ENCODE peak calls at places on chromosomes 13 and 19, in eight cellular contexts. One of them, this sample, is unnamed.

GRCh38 chr19:45496349-45496953 is 396 bp downstream of the RTN2 start:
- DNase-seq in HTR-8/SVneo: no peak
- DNase-seq in left lung: peak
- DNase-seq in effector CD4-positive, alpha-beta T cell: no peak
- DNase-seq in activated CD8-positive, alpha-beta T cell treated with anti-CD3 and anti-CD28 coated beads for 36 hours: peak
- DNase-seq in neural crest cell: peak
- DNase-seq in substantia nigra: no peak
- DNase-seq in germinal center: peak
- DNase-seq in this sample: no peak

GRCh38 chr19:50432221-50432626 is 468 bp upstream of the MYBPC2 start:
- DNase-seq in HTR-8/SVneo: no peak
- DNase-seq in left lung: no peak
- DNase-seq in effector CD4-positive, alpha-beta T cell: no peak
- DNase-seq in activated CD8-positive, alpha-beta T cell treated with anti-CD3 and anti-CD28 coated beads for 36 hours: no peak
- DNase-seq in germinal center: no peak
- DNase-seq in neural crest cell: no peak
- DNase-seq in substantia nigra: no peak
- DNase-seq in this sample: no peak

GRCh38 chr19:19137556-19138109 is 645 bp downstream of the TMEM161A start:
- DNase-seq in effector CD4-positive, alpha-beta T cell: no peak
- DNase-seq in germinal center: no peak
- DNase-seq in neural crest cell: no peak
- DNase-seq in activated CD8-positive, alpha-beta T cell treated with anti-CD3 and anti-CD28 coated beads for 36 hours: no peak
- DNase-seq in left lung: no peak
- DNase-seq in HTR-8/SVneo: no peak
- DNase-seq in substantia nigra: no peak
- DNase-seq in this sample: no peak

GRCh38 chr19:51706296-51706695 is 13.2 kb downstream of the SPACA6 start:
- DNase-seq in germinal center: no peak
- DNase-seq in neural crest cell: no peak
- DNase-seq in activated CD8-positive, alpha-beta T cell treated with anti-CD3 and anti-CD28 coated beads for 36 hours: no peak
- DNase-seq in left lung: no peak
- DNase-seq in effector CD4-positive, alpha-beta T cell: no peak
- DNase-seq in HTR-8/SVneo: no peak
- DNase-seq in substantia nigra: no peak
- DNase-seq in this sample: no peak

GRCh38 chr13:34001357-34001756 is 183.4 kb downstream of the RFC3 start:
- DNase-seq in HTR-8/SVneo: no peak
- DNase-seq in neural crest cell: no peak
- DNase-seq in substantia nigra: no peak
- DNase-seq in activated CD8-positive, alpha-beta T cell treated with anti-CD3 and anti-CD28 coated beads for 36 hours: no peak
- DNase-seq in effector CD4-positive, alpha-beta T cell: no peak
- DNase-seq in germinal center: no peak
- DNase-seq in left lung: no peak
- DNase-seq in this sample: no peak

GRCh38 chr19:52398091-52398461 is 427 bp downstream of the ZNF528 start:
- DNase-seq in HTR-8/SVneo: no peak
- DNase-seq in activated CD8-positive, alpha-beta T cell treated with anti-CD3 and anti-CD28 coated beads for 36 hours: peak
- DNase-seq in germinal center: peak
- DNase-seq in neural crest cell: no peak
- DNase-seq in substantia nigra: no peak
- DNase-seq in left lung: no peak
- DNase-seq in effector CD4-positive, alpha-beta T cell: no peak
- DNase-seq in this sample: no peak

GRCh38 chr13:91381371-91381770 is 17.1 kb upstream of the GPC5 start:
- DNase-seq in neural crest cell: no peak
- DNase-seq in activated CD8-positive, alpha-beta T cell treated with anti-CD3 and anti-CD28 coated beads for 36 hours: no peak
- DNase-seq in left lung: no peak
- DNase-seq in effector CD4-positive, alpha-beta T cell: no peak
- DNase-seq in substantia nigra: no peak
- DNase-seq in HTR-8/SVneo: no peak
- DNase-seq in germinal center: no peak
- DNase-seq in this sample: no peak

GRCh38 chr19:31991984-31992655 is 353.3 kb upstream of the ZNF507 start:
- DNase-seq in neural crest cell: no peak
- DNase-seq in HTR-8/SVneo: no peak
- DNase-seq in left lung: no peak
- DNase-seq in substantia nigra: no peak
- DNase-seq in effector CD4-positive, alpha-beta T cell: no peak
- DNase-seq in germinal center: no peak
- DNase-seq in activated CD8-positive, alpha-beta T cell treated with anti-CD3 and anti-CD28 coated beads for 36 hours: no peak
- DNase-seq in this sample: no peak

GRCh38 chr19:13051581-13052165 is 51.0 kb downstream of the LYL1 start:
- DNase-seq in HTR-8/SVneo: no peak
- DNase-seq in germinal center: no peak
- DNase-seq in activated CD8-positive, alpha-beta T cell treated with anti-CD3 and anti-CD28 coated beads for 36 hours: peak
- DNase-seq in left lung: peak
- DNase-seq in substantia nigra: no peak
- DNase-seq in neural crest cell: peak
- DNase-seq in effector CD4-positive, alpha-beta T cell: no peak
- DNase-seq in this sample: no peak

GRCh38 chr13:80084086-80084676 is 256.7 kb downstream of the SPRY2 start:
- DNase-seq in substantia nigra: no peak
- DNase-seq in germinal center: no peak
- DNase-seq in left lung: no peak
- DNase-seq in HTR-8/SVneo: peak
- DNase-seq in activated CD8-positive, alpha-beta T cell treated with anti-CD3 and anti-CD28 coated beads for 36 hours: no peak
- DNase-seq in neural crest cell: no peak
- DNase-seq in effector CD4-positive, alpha-beta T cell: no peak
- DNase-seq in this sample: no peak

GRCh38 chr13:110266431-110266809 is 40.5 kb downstream of the COL4A1 start:
- DNase-seq in activated CD8-positive, alpha-beta T cell treated with anti-CD3 and anti-CD28 coated beads for 36 hours: no peak
- DNase-seq in germinal center: no peak
- DNase-seq in substantia nigra: no peak
- DNase-seq in left lung: no peak
- DNase-seq in HTR-8/SVneo: no peak
- DNase-seq in neural crest cell: no peak
- DNase-seq in effector CD4-positive, alpha-beta T cell: no peak
- DNase-seq in this sample: no peak

GRCh38 chr13:71602327-71602726 is 264.7 kb downstream of the DACH1 start:
- DNase-seq in neural crest cell: no peak
- DNase-seq in germinal center: no peak
- DNase-seq in effector CD4-positive, alpha-beta T cell: no peak
- DNase-seq in left lung: no peak
- DNase-seq in HTR-8/SVneo: no peak
- DNase-seq in activated CD8-positive, alpha-beta T cell treated with anti-CD3 and anti-CD28 coated beads for 36 hours: no peak
- DNase-seq in substantia nigra: no peak
- DNase-seq in this sample: no peak

GRCh38 chr13:34070006-34070405 is 252.1 kb downstream of the RFC3 start:
- DNase-seq in germinal center: no peak
- DNase-seq in HTR-8/SVneo: no peak
- DNase-seq in activated CD8-positive, alpha-beta T cell treated with anti-CD3 and anti-CD28 coated beads for 36 hours: no peak
- DNase-seq in neural crest cell: no peak
- DNase-seq in left lung: no peak
- DNase-seq in substantia nigra: no peak
- DNase-seq in effector CD4-positive, alpha-beta T cell: no peak
- DNase-seq in this sample: no peak

GRCh38 chr13:74056829-74057564 is 77.2 kb downstream of the KLF12 start:
- DNase-seq in substantia nigra: no peak
- DNase-seq in activated CD8-positive, alpha-beta T cell treated with anti-CD3 and anti-CD28 coated beads for 36 hours: no peak
- DNase-seq in neural crest cell: no peak
- DNase-seq in effector CD4-positive, alpha-beta T cell: no peak
- DNase-seq in left lung: no peak
- DNase-seq in HTR-8/SVneo: no peak
- DNase-seq in germinal center: no peak
- DNase-seq in this sample: no peak

GRCh38 chr19:46411088-46412033 is 2.0 kb downstream of the CCDC8 start:
- DNase-seq in neural crest cell: no peak
- DNase-seq in HTR-8/SVneo: no peak
- DNase-seq in left lung: peak
- DNase-seq in activated CD8-positive, alpha-beta T cell treated with anti-CD3 and anti-CD28 coated beads for 36 hours: no peak
- DNase-seq in germinal center: no peak
- DNase-seq in substantia nigra: no peak
- DNase-seq in effector CD4-positive, alpha-beta T cell: no peak
- DNase-seq in this sample: no peak

GRCh38 chr19:3575949-3576673 is 3.4 kb downstream of the HMG20B start:
- DNase-seq in activated CD8-positive, alpha-beta T cell treated with anti-CD3 and anti-CD28 coated beads for 36 hours: no peak
- DNase-seq in HTR-8/SVneo: no peak
- DNase-seq in left lung: no peak
- DNase-seq in effector CD4-positive, alpha-beta T cell: no peak
- DNase-seq in substantia nigra: no peak
- DNase-seq in neural crest cell: no peak
- DNase-seq in germinal center: no peak
- DNase-seq in this sample: no peak

GRCh38 chr19:55479451-55480230 is 3.2 kb downstream of the ZNF628 start:
- DNase-seq in effector CD4-positive, alpha-beta T cell: no peak
- DNase-seq in activated CD8-positive, alpha-beta T cell treated with anti-CD3 and anti-CD28 coated beads for 36 hours: no peak
- DNase-seq in HTR-8/SVneo: no peak
- DNase-seq in germinal center: no peak
- DNase-seq in left lung: peak
- DNase-seq in substantia nigra: no peak
- DNase-seq in neural crest cell: no peak
- DNase-seq in this sample: no peak

GRCh38 chr13:105655046-105655445 is 880.4 kb downstream of the EFNB2 start:
- DNase-seq in HTR-8/SVneo: no peak
- DNase-seq in left lung: no peak
- DNase-seq in effector CD4-positive, alpha-beta T cell: no peak
- DNase-seq in substantia nigra: no peak
- DNase-seq in germinal center: no peak
- DNase-seq in neural crest cell: no peak
- DNase-seq in activated CD8-positive, alpha-beta T cell treated with anti-CD3 and anti-CD28 coated beads for 36 hours: no peak
- DNase-seq in this sample: no peak

GRCh38 chr19:43524922-43525835 is 1.8 kb downstream of the ETHE1 start:
- DNase-seq in substantia nigra: no peak
- DNase-seq in left lung: peak
- DNase-seq in HTR-8/SVneo: peak
- DNase-seq in neural crest cell: no peak
- DNase-seq in activated CD8-positive, alpha-beta T cell treated with anti-CD3 and anti-CD28 coated beads for 36 hours: peak
- DNase-seq in effector CD4-positive, alpha-beta T cell: no peak
- DNase-seq in germinal center: no peak
- DNase-seq in this sample: no peak

GRCh38 chr13:95254341-95254740 is 46.9 kb downstream of the ABCC4 start:
- DNase-seq in neural crest cell: no peak
- DNase-seq in HTR-8/SVneo: no peak
- DNase-seq in activated CD8-positive, alpha-beta T cell treated with anti-CD3 and anti-CD28 coated beads for 36 hours: no peak
- DNase-seq in effector CD4-positive, alpha-beta T cell: no peak
- DNase-seq in left lung: no peak
- DNase-seq in substantia nigra: no peak
- DNase-seq in germinal center: no peak
- DNase-seq in this sample: no peak

This sample was measured in naive B cell.